ENCODE peak calls at places on chromosomes 1 and 21, in six cellular contexts. D is epithelial cell of esophagus, Z is fibroblast of lung, A is fibroblast of pulmonary artery, P is thoracic aorta, Q is stomach. I is an unnamed sample.
A peak's percentile ranks its signal among the peaks of the same experiment; 100 is the strongest.

GRCh38 chr1:97632075-97632474 is 288.8 kb downstream of the DPYD start:
- DNase-seq in D (peak; percentile 82), Z (peak; percentile 51), A (peak; percentile 56), P (no peak), Q (no peak), I (peak; percentile 41)

GRCh38 chr1:76957961-76958360 is 90.7 kb downstream of the ST6GALNAC5 start:
- DNase-seq in D (no peak), Z (no peak), A (no peak), P (no peak), Q (no peak), I (no peak)

GRCh38 chr1:221696740-221697461 is 45.0 kb downstream of the DUSP10 start:
- DNase-seq in D (no peak), Z (no peak), A (no peak), P (no peak), Q (no peak), I (no peak)

GRCh38 chr21:37606549-37606948 is 240.0 kb downstream of the DYRK1A start:
- DNase-seq in D (no peak), Z (no peak), A (no peak), P (no peak), Q (no peak), I (no peak)

GRCh38 chr21:24693779-24694178 is 913.5 kb downstream of the MRPL39 start:
- DNase-seq in D (no peak), Z (peak; percentile 14), A (no peak), P (no peak), Q (no peak), I (no peak)

GRCh38 chr1:227351443-227351842 is 33.2 kb upstream of the CDC42BPA start:
- DNase-seq in D (peak; percentile 62), Z (peak; percentile 67), A (peak; percentile 68), P (no peak), Q (no peak), I (no peak)

GRCh38 chr1:232510367-232511110 is 119.4 kb downstream of the SIPA1L2 start:
- DNase-seq in D (peak; percentile 41), Z (no peak), A (no peak), P (no peak), Q (no peak), I (no peak)

GRCh38 chr21:40827509-40827908 is 19.4 kb downstream of the DSCAM start:
- DNase-seq in D (no peak), Z (no peak), A (no peak), P (no peak), Q (no peak), I (no peak)

GRCh38 chr1:109931189-109931672 is 20.6 kb downstream of the CSF1 start:
- DNase-seq in D (no peak), Z (peak; percentile 85), A (peak; percentile 88), P (no peak), Q (peak; percentile 90), I (peak; percentile 40)

GRCh38 chr1:9473032-9473792 is 66.1 kb upstream of the SLC25A33 start:
- DNase-seq in D (peak; percentile 97), Z (peak; percentile 93), A (peak; percentile 87), P (peak; percentile 23), Q (peak; percentile 46), I (peak; percentile 68)

GRCh38 chr1:39507230-39507928 is 15.9 kb downstream of the BMP8A start:
- DNase-seq in D (no peak), Z (no peak), A (no peak), P (no peak), Q (no peak), I (no peak)

GRCh38 chr1:72435025-72435424 is 152.7 kb upstream of the NEGR1 start:
- DNase-seq in D (peak; percentile 14), Z (no peak), A (peak; percentile 17), P (no peak), Q (no peak), I (peak; percentile 53)

GRCh38 chr1:164689672-164690655 is 131.0 kb downstream of the PBX1 start:
- DNase-seq in D (no peak), Z (no peak), A (no peak), P (no peak), Q (no peak), I (no peak)

GRCh38 chr1:243251544-243251943 is 3.5 kb downstream of the CEP170 start:
- DNase-seq in D (peak; percentile 10), Z (no peak), A (peak; percentile 38), P (no peak), Q (no peak), I (no peak)

GRCh38 chr1:50880373-50880772 is 79.7 kb downstream of the FAF1 start:
- DNase-seq in D (no peak), Z (no peak), A (no peak), P (no peak), Q (no peak), I (no peak)

GRCh38 chr1:234292006-234292405 is 81.2 kb upstream of the COA6 start:
- DNase-seq in D (no peak), Z (no peak), A (no peak), P (no peak), Q (no peak), I (no peak)

GRCh38 chr1:94050263-94050662 is 70.7 kb downstream of the ABCA4 start:
- DNase-seq in D (peak; percentile 66), Z (no peak), A (no peak), P (no peak), Q (no peak), I (no peak)

GRCh38 chr1:183590225-183591191 is at the start of gene NCF2:
- DNase-seq in D (peak; percentile 85), Z (no peak), A (peak; percentile 58), P (no peak), Q (peak; percentile 31), I (no peak)

GRCh38 chr1:31793086-31793485 is 22.7 kb downstream of the SPOCD1 start:
- DNase-seq in D (no peak), Z (no peak), A (no peak), P (no peak), Q (peak; percentile 20), I (no peak)

GRCh38 chr1:162629651-162630050 is 2.6 kb upstream of the DDR2 start:
- DNase-seq in D (no peak), Z (peak; percentile 60), A (peak; percentile 75), P (no peak), Q (no peak), I (peak; percentile 55)

GRCh38 chr1:175479521-175480342 is 263.7 kb downstream of the TNR start:
- DNase-seq in D (no peak), Z (no peak), A (no peak), P (no peak), Q (no peak), I (peak; percentile 40)

GRCh38 chr1:174068000-174068399 is 45.8 kb upstream of the RC3H1 start:
- DNase-seq in D (peak; percentile 51), Z (no peak), A (no peak), P (no peak), Q (no peak), I (no peak)

GRCh38 chr1:149962736-149963135 is 26.1 kb upstream of the MTMR11 start:
- DNase-seq in D (no peak), Z (no peak), A (no peak), P (no peak), Q (no peak), I (no peak)

GRCh38 chr1:106536741-106537140 is 519.7 kb upstream of the PRMT6 start:
- DNase-seq in D (no peak), Z (peak; percentile 27), A (no peak), P (no peak), Q (no peak), I (no peak)

GRCh38 chr1:219323426-219323825 is 149.7 kb downstream of the LYPLAL1 start:
- DNase-seq in D (no peak), Z (peak; percentile 71), A (no peak), P (no peak), Q (no peak), I (no peak)

GRCh38 chr1:11924334-11925195 is 1.7 kb downstream of the KIAA2013 start:
- DNase-seq in D (no peak), Z (no peak), A (no peak), P (no peak), Q (no peak), I (no peak)

GRCh38 chr1:11925938-11926292 is 312 bp downstream of the KIAA2013 start:
- DNase-seq in D (no peak), Z (no peak), A (no peak), P (no peak), Q (no peak), I (no peak)

GRCh38 chr1:11923069-11923826 is 3.0 kb downstream of the KIAA2013 start:
- DNase-seq in D (no peak), Z (no peak), A (no peak), P (no peak), Q (no peak), I (no peak)

GRCh38 chr1:11921022-11921421 is 5.2 kb downstream of the KIAA2013 start:
- DNase-seq in D (no peak), Z (no peak), A (no peak), P (no peak), Q (no peak), I (no peak)

DNA sequence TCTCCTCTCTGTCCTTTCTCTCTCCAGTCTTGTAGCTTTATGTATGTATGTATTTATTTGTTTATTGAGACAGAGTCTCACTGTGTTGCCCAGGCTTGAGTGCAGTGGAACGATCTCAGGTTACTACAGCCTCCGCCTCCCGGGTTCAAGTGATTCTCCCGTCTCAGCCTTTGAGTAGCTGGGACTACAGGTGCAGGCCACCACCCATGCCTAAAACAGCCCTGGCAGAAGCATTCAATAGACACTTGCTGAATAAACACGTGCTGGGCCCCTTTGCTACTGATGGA is 2.5 kb downstream of the KIAA2013 start:
- DNase-seq in D (no peak), Z (no peak), A (no peak), P (no peak), Q (no peak), I (no peak)
- H3K4me3 ChIP-seq in D (no peak overlapping the region), Z (no peak overlapping the region), A (no peak overlapping the region), P (peak overlapping the region; percentile 75), Q (peak overlapping the region; percentile 71), I (no peak overlapping the region)

DNA sequence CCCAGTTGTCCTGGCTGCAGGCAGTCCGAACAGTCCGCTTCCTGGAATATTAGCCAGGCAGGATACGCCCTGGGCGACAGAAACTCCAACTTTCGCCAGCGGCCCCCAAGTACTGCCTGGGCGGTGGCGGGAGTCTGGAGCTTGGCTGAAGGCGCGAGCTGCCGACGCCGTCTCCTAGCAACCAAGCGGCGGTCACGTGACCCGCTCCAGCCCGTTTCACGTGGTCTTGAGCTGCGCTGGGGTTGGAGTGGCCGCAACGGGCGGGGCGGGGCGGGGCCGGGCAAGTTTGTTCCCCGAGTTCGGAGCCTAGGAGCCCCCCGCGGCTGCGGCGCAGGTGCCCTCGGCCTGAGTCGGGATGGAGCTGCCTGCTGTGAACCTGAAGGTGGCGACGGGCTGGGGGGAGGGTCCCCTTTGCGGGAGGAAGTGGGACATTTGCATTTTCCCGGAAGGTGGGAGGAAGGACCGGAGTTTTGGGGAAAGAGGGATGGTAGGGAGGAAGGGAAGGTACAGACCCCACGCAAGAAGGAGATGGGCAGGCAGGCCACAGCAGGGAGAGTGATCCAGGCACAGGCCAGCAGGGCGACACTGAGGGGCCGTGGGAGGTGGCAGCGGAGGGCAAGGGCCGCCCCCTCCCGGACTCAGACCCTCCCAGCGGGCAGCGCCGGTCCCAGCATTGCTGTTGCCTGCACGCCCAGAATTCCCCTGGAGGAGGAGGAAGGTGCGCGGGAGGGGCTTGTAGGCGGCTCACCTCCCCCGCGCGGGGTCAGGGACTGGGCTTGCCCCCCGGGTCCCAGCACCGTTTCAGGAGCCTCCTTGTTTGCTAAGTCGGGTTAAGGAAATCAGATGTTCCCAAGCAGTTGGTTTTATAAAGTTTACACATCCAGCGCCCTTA is at the start of gene AGTRAP:
- DNase-seq in D (peak; percentile 92), Z (peak; percentile 91), A (peak; percentile 94), P (peak; percentile 78), Q (peak; percentile 97), I (peak; percentile 64)
- TF ChIP-seq CTCF in D (no peak), Z (peak; percentile 4), A (no peak), P (peak; percentile 11), Q (no peak), I (no peak)

GRCh38 chr21:20902511-20902910 is 95.7 kb upstream of the NCAM2 start:
- DNase-seq in D (no peak), Z (no peak), A (no peak), P (no peak), Q (no peak), I (no peak)
- H3K4me3 ChIP-seq in D (no peak overlapping the region), Z (no peak overlapping the region), A (no peak overlapping the region), P (no peak overlapping the region), Q (no peak overlapping the region), I (no peak overlapping the region)

GRCh38 chr1:66711420-66711819 is 40.8 kb upstream of the DYNLT5 start:
- DNase-seq in D (no peak), Z (no peak), A (peak; percentile 42), P (no peak), Q (no peak), I (no peak)
- TF ChIP-seq CTCF in D (peak; percentile 17), Z (peak; percentile 26), A (peak; percentile 41), P (no peak), Q (no peak), I (peak; percentile 29)

I was measured in astrocyte of the cerebellum.